ENCODE peak calls at places on chromosomes 11 and 22, in nine cellular contexts. One of them, this sample, is unnamed.

GRCh38 chr11:9601041-9601875 is 27.8 kb downstream of the WEE1 start:
- DNase-seq in thoracic aorta: no peak
- DNase-seq in right atrium auricular region: peak
- DNase-seq in cardiac muscle cell: no peak
- DNase-seq in glutamatergic neuron: no peak
- DNase-seq in osteocyte: no peak
- DNase-seq in fibroblast of pulmonary artery: peak
- DNase-seq in neural progenitor cell: no peak
- DNase-seq in progenitor cell of endocrine pancreas: no peak
- DNase-seq in this sample: no peak

GRCh38 chr11:64124147-64124546 is 41.8 kb downstream of the MACROD1 start:
- DNase-seq in thoracic aorta: no peak
- DNase-seq in right atrium auricular region: no peak
- DNase-seq in cardiac muscle cell: no peak
- DNase-seq in glutamatergic neuron: no peak
- DNase-seq in osteocyte: no peak
- DNase-seq in fibroblast of pulmonary artery: no peak
- DNase-seq in neural progenitor cell: no peak
- DNase-seq in progenitor cell of endocrine pancreas: no peak
- DNase-seq in this sample: no peak

GRCh38 chr11:61816736-61817455 is at the start of gene FADS1:
- DNase-seq in thoracic aorta: peak
- DNase-seq in right atrium auricular region: peak
- DNase-seq in cardiac muscle cell: peak
- DNase-seq in glutamatergic neuron: peak
- DNase-seq in osteocyte: peak
- DNase-seq in fibroblast of pulmonary artery: peak
- DNase-seq in neural progenitor cell: peak
- DNase-seq in progenitor cell of endocrine pancreas: peak
- DNase-seq in this sample: peak

GRCh38 chr22:28207281-28208030 is 288.4 kb upstream of the PITPNB start:
- DNase-seq in thoracic aorta: no peak
- DNase-seq in right atrium auricular region: no peak
- DNase-seq in cardiac muscle cell: no peak
- DNase-seq in glutamatergic neuron: no peak
- DNase-seq in osteocyte: no peak
- DNase-seq in fibroblast of pulmonary artery: peak
- DNase-seq in neural progenitor cell: no peak
- DNase-seq in progenitor cell of endocrine pancreas: no peak
- DNase-seq in this sample: no peak

GRCh38 chr11:72228229-72228843 is 3.8 kb downstream of the INPPL1 start:
- DNase-seq in thoracic aorta: no peak
- DNase-seq in right atrium auricular region: no peak
- DNase-seq in cardiac muscle cell: no peak
- DNase-seq in glutamatergic neuron: peak
- DNase-seq in osteocyte: peak
- DNase-seq in fibroblast of pulmonary artery: no peak
- DNase-seq in neural progenitor cell: no peak
- DNase-seq in progenitor cell of endocrine pancreas: no peak
- DNase-seq in this sample: no peak

GRCh38 chr11:35619030-35619753 is 932 bp downstream of the FJX1 start:
- DNase-seq in thoracic aorta: no peak
- DNase-seq in right atrium auricular region: no peak
- DNase-seq in cardiac muscle cell: no peak
- DNase-seq in glutamatergic neuron: peak
- DNase-seq in osteocyte: peak
- DNase-seq in fibroblast of pulmonary artery: peak
- DNase-seq in neural progenitor cell: peak
- DNase-seq in progenitor cell of endocrine pancreas: peak
- DNase-seq in this sample: peak

GRCh38 chr22:44102121-44102520 is 78.0 kb downstream of the PARVB start:
- DNase-seq in thoracic aorta: no peak
- DNase-seq in right atrium auricular region: no peak
- DNase-seq in cardiac muscle cell: no peak
- DNase-seq in glutamatergic neuron: no peak
- DNase-seq in osteocyte: no peak
- DNase-seq in fibroblast of pulmonary artery: no peak
- DNase-seq in neural progenitor cell: no peak
- DNase-seq in progenitor cell of endocrine pancreas: no peak
- DNase-seq in this sample: no peak

GRCh38 chr11:123386746-123387510 is 43.1 kb upstream of the GRAMD1B start:
- DNase-seq in thoracic aorta: no peak
- DNase-seq in right atrium auricular region: no peak
- DNase-seq in cardiac muscle cell: peak
- DNase-seq in glutamatergic neuron: no peak
- DNase-seq in osteocyte: no peak
- DNase-seq in fibroblast of pulmonary artery: no peak
- DNase-seq in neural progenitor cell: no peak
- DNase-seq in progenitor cell of endocrine pancreas: no peak
- DNase-seq in this sample: no peak

DNA sequence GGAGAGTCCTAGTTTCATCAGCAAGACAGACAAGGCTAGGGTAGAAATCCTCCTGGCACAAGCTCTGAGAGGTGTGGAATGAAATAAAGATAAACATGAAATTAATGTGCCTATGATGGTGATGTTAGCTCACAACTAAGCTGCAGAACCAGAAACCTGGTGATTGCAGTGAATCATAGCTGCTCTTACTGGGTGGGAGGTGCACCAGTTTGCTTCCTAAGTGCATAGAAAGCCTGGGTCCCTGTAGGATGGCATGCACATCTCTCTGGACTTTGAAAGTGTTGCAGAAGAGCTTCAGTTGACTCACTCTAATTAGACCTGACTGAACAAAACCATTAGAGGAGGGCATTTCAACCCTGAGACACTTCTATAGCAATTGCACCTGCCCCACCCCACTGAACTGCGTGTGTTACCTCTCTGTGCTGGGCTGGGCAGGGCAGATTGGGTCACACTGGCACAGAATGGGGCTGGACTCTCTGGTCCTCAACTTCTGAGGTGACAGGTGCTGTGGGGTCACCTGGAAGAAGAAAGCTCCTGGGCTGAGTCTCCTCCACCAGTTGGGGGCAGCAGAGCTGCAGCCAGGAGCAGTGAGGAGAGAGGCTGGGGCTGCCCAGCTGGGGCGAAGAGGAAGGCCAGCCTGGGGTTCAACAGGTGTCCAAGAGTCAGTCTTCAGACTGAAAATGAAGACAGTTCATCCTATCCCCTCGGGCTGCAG is 57.9 kb downstream of the GGTLC2 start:
- DNase-seq in thoracic aorta: no peak
- DNase-seq in right atrium auricular region: no peak
- DNase-seq in cardiac muscle cell: no peak
- DNase-seq in glutamatergic neuron: no peak
- DNase-seq in osteocyte: no peak
- DNase-seq in fibroblast of pulmonary artery: no peak
- DNase-seq in neural progenitor cell: peak
- DNase-seq in progenitor cell of endocrine pancreas: peak
- DNase-seq in this sample: peak
- TF ChIP-seq CTCF in thoracic aorta: no peak
- TF ChIP-seq CTCF in right atrium auricular region: no peak
- TF ChIP-seq CTCF in cardiac muscle cell: peak
- TF ChIP-seq CTCF in glutamatergic neuron: no peak
- TF ChIP-seq CTCF in osteocyte: no peak
- TF ChIP-seq CTCF in fibroblast of pulmonary artery: peak
- TF ChIP-seq CTCF in neural progenitor cell: peak
- TF ChIP-seq CTCF in progenitor cell of endocrine pancreas: peak
- TF ChIP-seq CTCF in this sample: peak

GRCh38 chr11:6603287-6604080 is at the start of the genes ILK and RRP8:
- DNase-seq in thoracic aorta: peak
- DNase-seq in right atrium auricular region: peak
- DNase-seq in cardiac muscle cell: peak
- DNase-seq in glutamatergic neuron: peak
- DNase-seq in osteocyte: peak
- DNase-seq in fibroblast of pulmonary artery: peak
- DNase-seq in neural progenitor cell: peak
- DNase-seq in progenitor cell of endocrine pancreas: peak
- DNase-seq in this sample: peak
- TF ChIP-seq CTCF in thoracic aorta: no peak
- TF ChIP-seq CTCF in right atrium auricular region: peak
- TF ChIP-seq CTCF in cardiac muscle cell: no peak
- TF ChIP-seq CTCF in glutamatergic neuron: no peak
- TF ChIP-seq CTCF in osteocyte: peak
- TF ChIP-seq CTCF in fibroblast of pulmonary artery: peak
- TF ChIP-seq CTCF in neural progenitor cell: peak
- TF ChIP-seq CTCF in progenitor cell of endocrine pancreas: peak
- TF ChIP-seq CTCF in this sample: no peak

GRCh38 chr22:19800761-19801244 is 40.2 kb downstream of the TBX1 start:
- DNase-seq in thoracic aorta: no peak
- DNase-seq in right atrium auricular region: no peak
- DNase-seq in cardiac muscle cell: peak
- DNase-seq in glutamatergic neuron: peak
- DNase-seq in osteocyte: no peak
- DNase-seq in fibroblast of pulmonary artery: peak
- DNase-seq in neural progenitor cell: peak
- DNase-seq in progenitor cell of endocrine pancreas: no peak
- DNase-seq in this sample: peak
- TF ChIP-seq CTCF in thoracic aorta: no peak
- TF ChIP-seq CTCF in right atrium auricular region: peak
- TF ChIP-seq CTCF in cardiac muscle cell: peak
- TF ChIP-seq CTCF in glutamatergic neuron: no peak
- TF ChIP-seq CTCF in osteocyte: peak
- TF ChIP-seq CTCF in fibroblast of pulmonary artery: peak
- TF ChIP-seq CTCF in neural progenitor cell: peak
- TF ChIP-seq CTCF in progenitor cell of endocrine pancreas: peak
- TF ChIP-seq CTCF in this sample: no peak

DNA sequence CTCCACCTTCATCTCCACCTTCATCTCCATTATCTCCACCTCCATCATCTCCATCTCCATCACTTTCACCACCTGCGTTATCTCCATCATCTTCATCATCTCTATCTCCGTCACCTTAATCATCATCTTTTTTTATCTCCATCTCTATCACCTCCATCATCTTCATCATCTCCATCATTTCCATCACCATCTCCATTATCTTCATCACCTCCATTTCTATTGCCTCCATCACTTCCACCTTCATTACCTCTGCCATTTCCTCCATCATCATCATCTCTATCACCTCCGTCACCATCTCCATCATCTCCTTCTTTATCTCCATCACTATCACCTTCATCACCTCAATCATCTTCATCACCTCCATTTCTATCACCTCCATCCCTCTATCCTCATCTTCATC is 573.5 kb downstream of the TBC1D22A start:
- DNase-seq in thoracic aorta: no peak
- DNase-seq in right atrium auricular region: no peak
- DNase-seq in cardiac muscle cell: no peak
- DNase-seq in glutamatergic neuron: no peak
- DNase-seq in osteocyte: no peak
- DNase-seq in fibroblast of pulmonary artery: no peak
- DNase-seq in neural progenitor cell: no peak
- DNase-seq in progenitor cell of endocrine pancreas: no peak
- DNase-seq in this sample: no peak
- TF ChIP-seq CTCF in thoracic aorta: no peak
- TF ChIP-seq CTCF in right atrium auricular region: no peak
- TF ChIP-seq CTCF in cardiac muscle cell: no peak
- TF ChIP-seq CTCF in glutamatergic neuron: no peak
- TF ChIP-seq CTCF in osteocyte: no peak
- TF ChIP-seq CTCF in fibroblast of pulmonary artery: no peak
- TF ChIP-seq CTCF in neural progenitor cell: no peak
- TF ChIP-seq CTCF in progenitor cell of endocrine pancreas: no peak
- TF ChIP-seq CTCF in this sample: no peak

GRCh38 chr11:116792869-116793475 is 1.3 kb upstream of the APOA5 start:
- DNase-seq in thoracic aorta: no peak
- DNase-seq in right atrium auricular region: no peak
- DNase-seq in cardiac muscle cell: no peak
- DNase-seq in glutamatergic neuron: no peak
- DNase-seq in osteocyte: peak
- DNase-seq in fibroblast of pulmonary artery: peak
- DNase-seq in neural progenitor cell: no peak
- DNase-seq in progenitor cell of endocrine pancreas: no peak
- DNase-seq in this sample: no peak

GRCh38 chr11:116796548-116796947 is 4.9 kb upstream of the APOA5 start:
- DNase-seq in thoracic aorta: no peak
- DNase-seq in right atrium auricular region: no peak
- DNase-seq in cardiac muscle cell: no peak
- DNase-seq in glutamatergic neuron: no peak
- DNase-seq in osteocyte: no peak
- DNase-seq in fibroblast of pulmonary artery: no peak
- DNase-seq in neural progenitor cell: no peak
- DNase-seq in progenitor cell of endocrine pancreas: no peak
- DNase-seq in this sample: no peak

GRCh38 chr11:116793476-116794096 is 1.9 kb upstream of the APOA5 start:
- DNase-seq in thoracic aorta: no peak
- DNase-seq in right atrium auricular region: no peak
- DNase-seq in cardiac muscle cell: no peak
- DNase-seq in glutamatergic neuron: no peak
- DNase-seq in osteocyte: no peak
- DNase-seq in fibroblast of pulmonary artery: peak
- DNase-seq in neural progenitor cell: no peak
- DNase-seq in progenitor cell of endocrine pancreas: no peak
- DNase-seq in this sample: no peak

GRCh38 chr11:116792144-116792868 is 627 bp upstream of the APOA5 start:
- DNase-seq in thoracic aorta: no peak
- DNase-seq in right atrium auricular region: no peak
- DNase-seq in cardiac muscle cell: no peak
- DNase-seq in glutamatergic neuron: no peak
- DNase-seq in osteocyte: peak
- DNase-seq in fibroblast of pulmonary artery: no peak
- DNase-seq in neural progenitor cell: no peak
- DNase-seq in progenitor cell of endocrine pancreas: no peak
- DNase-seq in this sample: no peak

GRCh38 chr11:116794851-116795250 is 3.2 kb upstream of the APOA5 start:
- DNase-seq in thoracic aorta: no peak
- DNase-seq in right atrium auricular region: no peak
- DNase-seq in cardiac muscle cell: no peak
- DNase-seq in glutamatergic neuron: no peak
- DNase-seq in osteocyte: no peak
- DNase-seq in fibroblast of pulmonary artery: no peak
- DNase-seq in neural progenitor cell: no peak
- DNase-seq in progenitor cell of endocrine pancreas: no peak
- DNase-seq in this sample: no peak
- TF ChIP-seq CTCF in thoracic aorta: no peak
- TF ChIP-seq CTCF in right atrium auricular region: no peak
- TF ChIP-seq CTCF in cardiac muscle cell: no peak
- TF ChIP-seq CTCF in glutamatergic neuron: no peak
- TF ChIP-seq CTCF in osteocyte: no peak
- TF ChIP-seq CTCF in fibroblast of pulmonary artery: no peak
- TF ChIP-seq CTCF in neural progenitor cell: no peak
- TF ChIP-seq CTCF in progenitor cell of endocrine pancreas: no peak
- TF ChIP-seq CTCF in this sample: no peak

DNA sequence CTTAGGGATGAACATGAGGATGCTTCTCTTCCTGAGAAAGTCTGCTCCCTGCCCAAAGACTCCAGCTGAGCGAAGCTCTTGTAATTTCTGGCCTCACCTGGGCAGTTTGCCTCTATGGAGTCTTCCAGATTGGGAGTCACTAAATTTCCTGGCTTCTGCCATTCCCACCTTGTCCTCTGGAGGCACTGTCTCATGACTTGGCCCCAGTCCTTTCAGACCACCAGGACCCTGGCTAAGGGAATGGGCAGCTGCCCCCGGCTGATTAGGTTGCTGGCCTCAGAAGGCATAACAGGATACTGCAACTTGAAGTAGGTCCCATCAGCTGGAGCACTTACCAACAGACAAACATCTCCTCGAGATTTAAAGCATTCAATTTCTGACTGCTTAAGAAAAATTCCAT is 128.1 kb upstream of the SPON1 start:
- DNase-seq in thoracic aorta: no peak
- DNase-seq in right atrium auricular region: no peak
- DNase-seq in cardiac muscle cell: peak
- DNase-seq in glutamatergic neuron: peak
- DNase-seq in osteocyte: no peak
- DNase-seq in fibroblast of pulmonary artery: no peak
- DNase-seq in neural progenitor cell: peak
- DNase-seq in progenitor cell of endocrine pancreas: peak
- DNase-seq in this sample: no peak
- TF ChIP-seq CTCF in thoracic aorta: no peak
- TF ChIP-seq CTCF in right atrium auricular region: no peak
- TF ChIP-seq CTCF in cardiac muscle cell: peak
- TF ChIP-seq CTCF in glutamatergic neuron: peak
- TF ChIP-seq CTCF in osteocyte: peak
- TF ChIP-seq CTCF in fibroblast of pulmonary artery: peak
- TF ChIP-seq CTCF in neural progenitor cell: peak
- TF ChIP-seq CTCF in progenitor cell of endocrine pancreas: peak
- TF ChIP-seq CTCF in this sample: peak

This sample was measured in Calu3.